ENCODE peak calls at places on chromosomes 2 and 18, in seven cellular contexts. N is SW480; F is H7; R is T follicular helper cell; E is CD4-positive, alpha-beta T cell; Z is stimulated activated CD4-positive, alpha-beta T cell treated with anti-CD3 and anti-CD28 coated beads, Interleukin-1b, Interleukin-23, amount 100 ng/mL, for 24 hours; D is heart left ventricle. Y is an unnamed sample.
A peak's percentile ranks its signal among the peaks of the same experiment; 100 is the strongest.

GRCh38 chr2:28680657-28681056 is 71.0 kb upstream of the PPP1CB start:
- DNase-seq in N (no peak), F (no peak), R (no peak), E (no peak), Z (no peak), D (no peak), Y (no peak)

GRCh38 chr2:109470121-109470921 is 143.4 kb downstream of the SEPTIN10 start:
- DNase-seq in N (peak; percentile 73), F (no peak), R (no peak), E (no peak), Z (no peak), D (no peak), Y (no peak)

GRCh38 chr18:3594760-3595241 is 144.8 kb downstream of the TGIF1 start:
- DNase-seq in N (peak; percentile 92), F (no peak), R (no peak), E (no peak), Z (no peak), D (no peak), Y (no peak)

GRCh38 chr2:176432439-176432838 is 163.2 kb downstream of the MTX2 start:
- DNase-seq in N (no peak), F (no peak), R (no peak), E (no peak), Z (no peak), D (no peak), Y (no peak)

GRCh38 chr2:44944102-44944951 is 2.8 kb downstream of the SIX3 start:
- DNase-seq in N (no peak), F (peak; percentile 81), R (no peak), E (no peak), Z (no peak), D (no peak), Y (no peak)

GRCh38 chr2:113157108-113157896 is 16.5 kb upstream of the PSD4 start:
- DNase-seq in N (peak; percentile 40), F (peak; percentile 92), R (no peak), E (no peak), Z (no peak), D (no peak), Y (no peak)

GRCh38 chr2:231160701-231161100 is 35.9 kb upstream of the HTR2B start:
- DNase-seq in N (no peak), F (no peak), R (no peak), E (no peak), Z (no peak), D (no peak), Y (no peak)

GRCh38 chr18:58195278-58195721 is 151.3 kb downstream of the NEDD4L start:
- DNase-seq in N (peak; percentile 47), F (peak; percentile 70), R (no peak), E (peak; percentile 9), Z (no peak), D (no peak), Y (peak; percentile 17)

GRCh38 chr2:203975912-203976311 is 39.3 kb downstream of the ICOS start:
- DNase-seq in N (no peak), F (no peak), R (no peak), E (no peak), Z (no peak), D (no peak), Y (no peak)

GRCh38 chr2:163888591-163888990 is 152.8 kb upstream of the FIGN start:
- DNase-seq in N (no peak), F (no peak), R (no peak), E (no peak), Z (no peak), D (no peak), Y (no peak)

GRCh38 chr18:31657823-31658669 is 26.3 kb downstream of the B4GALT6 start:
- DNase-seq in N (no peak), F (no peak), R (no peak), E (no peak), Z (no peak), D (no peak), Y (no peak)

GRCh38 chr2:177585234-177585863 is 192.8 kb downstream of the AGPS start:
- DNase-seq in N (no peak), F (no peak), R (no peak), E (no peak), Z (no peak), D (peak; percentile 33), Y (no peak)

GRCh38 chr18:23648930-23649622 is 13.6 kb downstream of the ANKRD29 start:
- DNase-seq in N (no peak), F (no peak), R (no peak), E (no peak), Z (no peak), D (no peak), Y (no peak)

GRCh38 chr2:216426166-216426777 is 14.0 kb downstream of the SMARCAL1 start:
- DNase-seq in N (no peak), F (no peak), R (no peak), E (no peak), Z (no peak), D (no peak), Y (no peak)

GRCh38 chr18:42641996-42642395 is 473.5 kb downstream of the RIT2 start:
- DNase-seq in N (no peak), F (no peak), R (no peak), E (no peak), Z (no peak), D (no peak), Y (no peak)

GRCh38 chr2:226115832-226116200 is 683.8 kb downstream of the IRS1 start:
- DNase-seq in N (no peak), F (no peak), R (no peak), E (no peak), Z (no peak), D (no peak), Y (no peak)

GRCh38 chr18:2657788-2658458 is 2.4 kb downstream of the SMCHD1 start:
- DNase-seq in N (peak; percentile 27), F (no peak), R (no peak), E (no peak), Z (no peak), D (no peak), Y (no peak)

GRCh38 chr2:63555299-63555698 is 33.0 kb downstream of the WDPCP start:
- DNase-seq in N (no peak), F (no peak), R (no peak), E (no peak), Z (no peak), D (no peak), Y (no peak)

GRCh38 chr2:177229448-177230242 is 17.1 kb downstream of the HNRNPA3 start:
- DNase-seq in N (no peak), F (no peak), R (no peak), E (no peak), Z (no peak), D (no peak), Y (no peak)

GRCh38 chr2:217291259-217291658 is 431.4 kb upstream of the TNP1 start:
- DNase-seq in N (peak; percentile 48), F (no peak), R (no peak), E (no peak), Z (no peak), D (no peak), Y (no peak)

GRCh38 chr18:58882681-58883080 is 18.0 kb downstream of the ZNF532 start:
- DNase-seq in N (no peak), F (no peak), R (no peak), E (no peak), Z (no peak), D (no peak), Y (no peak)

GRCh38 chr2:236176951-236177350 is 8.8 kb upstream of the GBX2 start:
- DNase-seq in N (no peak), F (peak; percentile 53), R (no peak), E (no peak), Z (no peak), D (no peak), Y (no peak)

GRCh38 chr2:55153564-55154315 is 78.4 kb downstream of the CLHC1 start:
- DNase-seq in N (no peak), F (no peak), R (no peak), E (no peak), Z (no peak), D (no peak), Y (no peak)

GRCh38 chr2:238471-239268 is 25.2 kb downstream of the SH3YL1 start:
- DNase-seq in N (no peak), F (no peak), R (no peak), E (no peak), Z (no peak), D (no peak), Y (no peak)

GRCh38 chr2:25219621-25220020 is 51.2 kb upstream of the POMC start:
- DNase-seq in N (no peak), F (peak; percentile 45), R (no peak), E (no peak), Z (no peak), D (no peak), Y (no peak)

GRCh38 chr2:134410831-134411231 is 157.0 kb downstream of the MGAT5 start:
- DNase-seq in N (peak; percentile 67), F (no peak), R (no peak), E (no peak), Z (no peak), D (no peak), Y (no peak)

GRCh38 chr2:2575870-2576386 is 244.9 kb upstream of the MYT1L start:
- DNase-seq in N (no peak), F (no peak), R (no peak), E (no peak), Z (no peak), D (no peak), Y (no peak)

GRCh38 chr2:15939556-15939853 is 845 bp upstream of the MYCN start:
- DNase-seq in N (no peak), F (peak; percentile 83), R (no peak), E (no peak), Z (no peak), D (peak; percentile 76), Y (no peak)

GRCh38 chr2:238169021-238169707 is 10.4 kb downstream of the ERFE start:
- DNase-seq in N (no peak), F (no peak), R (no peak), E (no peak), Z (no peak), D (no peak), Y (no peak)

GRCh38 chr2:202822411-202822810 is 49.2 kb downstream of the ICA1L start:
- DNase-seq in N (no peak), F (no peak), R (no peak), E (no peak), Z (no peak), D (no peak), Y (no peak)

GRCh38 chr2:202140522-202141292 is 67.7 kb downstream of the KIAA2012 start:
- DNase-seq in N (no peak), F (no peak), R (no peak), E (no peak), Z (no peak), D (no peak), Y (no peak)

GRCh38 chr2:222611684-222612083 is 44.2 kb downstream of the FARSB start:
- DNase-seq in N (no peak), F (no peak), R (no peak), E (no peak), Z (no peak), D (no peak), Y (no peak)

GRCh38 chr2:53460347-53460746 is 307.3 kb upstream of the CHAC2 start:
- DNase-seq in N (no peak), F (no peak), R (no peak), E (no peak), Z (no peak), D (no peak), Y (no peak)

GRCh38 chr2:57965219-57965618 is 81.4 kb upstream of the VRK2 start:
- DNase-seq in N (no peak), F (no peak), R (no peak), E (no peak), Z (no peak), D (no peak), Y (no peak)

Y was measured in memory B cell.